ENCODE peak calls at places on chromosomes 11 and 22, in five cellular contexts. S is K562, L is A549, V is H1, T is HepG2. Z is an unnamed sample.

GRCh38 chr11:120577041-120577440 is 65.5 kb downstream of the GRIK4 start:
- DNase-seq in T (no peak), V (no peak), L (no peak), S (no peak), Z (no peak)

GRCh38 chr11:44417756-44418437 is 108.0 kb upstream of the ALX4 start:
- DNase-seq in V (no peak), S (no peak), L (peak), T (peak), Z (no peak)

GRCh38 chr11:35304393-35304790 is 115.0 kb downstream of the SLC1A2 start:
- DNase-seq in S (no peak), T (peak), L (peak), V (no peak), Z (no peak)

GRCh38 chr22:35467788-35468187 is 67.8 kb downstream of the MCM5 start:
- DNase-seq in T (no peak), V (no peak), S (no peak), L (peak), Z (no peak)

GRCh38 chr22:30245181-30245984 is 1.2 kb downstream of the LIF start:
- DNase-seq in S (no peak), L (no peak), V (no peak), T (peak), Z (no peak)

GRCh38 chr22:22988150-22988549 is 82.2 kb upstream of the GNAZ start:
- DNase-seq in S (no peak), V (no peak), L (no peak), T (no peak), Z (no peak)

GRCh38 chr22:26888887-26889286 is 231.5 kb downstream of the MIAT start:
- DNase-seq in V (no peak), T (no peak), L (no peak), S (no peak), Z (no peak)

GRCh38 chr22:20004464-20004863 is 12.2 kb downstream of the ARVCF start:
- DNase-seq in V (no peak), T (no peak), S (no peak), L (no peak), Z (no peak)

GRCh38 chr22:27135582-27135981 is 478.2 kb downstream of the MIAT start:
- DNase-seq in L (peak), V (no peak), S (no peak), T (peak), Z (no peak)

GRCh38 chr11:96328395-96329010 is 14.5 kb downstream of the MAML2 start:
- DNase-seq in T (no peak), S (peak), L (no peak), V (no peak), Z (no peak)

GRCh38 chr11:75768909-75769771 is 562 bp downstream of the DGAT2 start:
- DNase-seq in L (no peak), V (peak), T (no peak), S (no peak), Z (no peak)

DNA sequence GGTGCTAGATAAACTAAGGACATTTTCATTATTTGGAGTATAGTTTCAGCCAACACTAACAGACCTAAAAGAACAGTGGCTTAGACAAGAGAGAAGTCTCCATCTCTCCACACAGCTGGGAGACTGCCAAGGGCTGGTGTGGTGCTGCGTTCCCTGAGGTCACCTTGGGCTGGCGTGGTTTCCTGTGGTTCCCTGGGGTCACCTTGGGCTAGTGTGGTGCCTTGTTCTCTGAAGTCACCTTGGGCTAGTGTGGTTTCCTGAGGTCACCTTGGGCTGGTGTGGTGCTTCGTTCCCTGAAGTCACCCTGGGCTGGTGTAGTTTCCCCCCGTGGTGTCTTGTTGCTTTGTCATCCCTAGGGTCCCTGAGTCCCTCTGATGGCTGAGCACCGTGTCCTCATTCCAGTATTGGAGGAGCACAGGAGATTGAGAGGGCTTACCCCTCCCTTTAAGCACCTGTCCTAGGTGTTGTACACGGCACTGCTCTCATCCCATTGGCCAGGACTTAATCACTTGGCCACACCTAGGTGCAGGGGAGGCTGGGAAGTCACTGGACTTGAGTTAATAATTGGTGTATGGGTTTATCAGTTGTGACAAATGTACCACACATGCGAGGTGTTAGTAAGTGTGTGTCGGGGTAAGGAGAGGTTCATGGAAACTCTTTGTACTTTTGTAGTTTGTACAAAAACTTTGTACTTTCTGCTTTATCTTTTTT is 14.9 kb downstream of the SAMM50 start:
- DNase-seq in T (no peak), L (no peak), V (no peak), S (peak), Z (no peak)
- TF ChIP-seq KDM1A in T (no peak), L (no peak), V (no peak), S (no peak), Z (no peak)

GRCh38 chr22:42994917-42995562 is 19.9 kb downstream of the PACSIN2 start:
- DNase-seq in V (no peak), T (peak), L (peak), S (no peak), Z (peak)
- TF ChIP-seq KDM1A in V (no peak), T (no peak), L (no peak), S (no peak), Z (no peak)

GRCh38 chr11:20112291-20113146 is 47.8 kb downstream of the DBX1 start:
- DNase-seq in V (no peak), L (peak), S (peak), T (no peak), Z (no peak)
- TF ChIP-seq KDM1A in V (no peak), L (no peak), S (peak), T (no peak), Z (no peak)

GRCh38 chr11:134398079-134398444 is 14.0 kb downstream of the B3GAT1 start:
- DNase-seq in S (no peak), V (no peak), L (no peak), T (no peak), Z (no peak)
- TF ChIP-seq KDM1A in S (no peak), V (no peak), L (no peak), T (no peak), Z (no peak)

DNA sequence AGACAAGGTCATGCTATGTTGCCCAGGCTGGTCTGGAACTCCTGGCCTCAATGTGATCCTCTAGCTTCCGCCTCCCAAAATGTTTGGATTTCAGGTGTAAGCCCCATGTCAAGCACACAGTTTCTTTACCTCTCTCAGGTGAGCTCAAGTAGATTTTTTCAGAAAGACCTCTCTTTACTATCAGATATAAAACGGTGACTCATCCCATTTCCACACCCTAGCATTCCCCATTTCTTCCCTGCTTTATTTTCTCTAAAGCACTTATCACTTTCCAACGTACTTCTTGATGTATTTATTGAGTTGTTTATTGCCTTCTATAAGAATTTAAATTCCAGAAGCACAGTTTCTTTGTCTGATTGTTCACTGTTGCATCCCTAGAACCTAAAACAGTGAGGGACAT is 3.7 kb downstream of the TSG101 start:
- DNase-seq in V (no peak), T (no peak), S (no peak), L (no peak), Z (no peak)
- TF ChIP-seq KDM1A in V (no peak), T (no peak), S (no peak), L (no peak), Z (no peak)

GRCh38 chr22:37196539-37197450 is 8.7 kb upstream of the C1QTNF6 start:
- DNase-seq in T (peak), S (no peak), L (peak), V (no peak), Z (no peak)
- TF ChIP-seq KDM1A in T (no peak), S (no peak), L (no peak), V (no peak), Z (no peak)

GRCh38 chr22:38554281-38554680 is 15.7 kb downstream of the DMC1 start:
- DNase-seq in L (no peak), T (no peak), V (no peak), S (no peak), Z (no peak)
- TF ChIP-seq KDM1A in L (no peak), T (no peak), V (no peak), S (no peak), Z (no peak)

DNA sequence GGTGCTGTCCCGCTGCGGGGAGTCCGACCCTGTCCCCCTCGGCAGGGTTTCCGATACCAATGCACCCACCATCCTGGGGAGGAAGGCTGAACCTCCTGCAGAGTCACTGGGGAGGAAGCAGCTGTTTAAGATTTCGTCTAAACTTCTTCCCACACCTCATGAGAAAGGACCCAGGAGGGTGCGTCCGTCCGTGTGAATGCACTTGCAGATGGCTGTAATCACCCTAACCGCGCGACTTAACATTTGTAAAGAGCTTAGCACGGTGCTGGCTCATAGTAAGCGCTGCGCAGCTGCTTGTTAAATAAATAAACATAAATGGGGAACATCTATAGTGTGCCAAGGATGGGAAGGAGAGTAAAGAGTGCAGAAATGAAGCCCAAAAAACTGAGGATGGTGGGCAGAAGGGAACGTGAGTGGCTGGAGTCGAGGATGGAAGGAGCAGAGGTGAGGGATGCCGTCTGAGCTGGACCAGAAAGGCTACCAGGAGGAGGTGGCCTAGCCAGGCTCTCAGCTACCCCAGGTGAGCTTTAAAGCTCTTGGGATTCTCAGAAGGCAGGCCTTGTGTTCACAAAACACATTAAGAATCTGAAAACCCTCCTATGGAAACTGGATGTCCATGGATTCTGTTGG is 4.8 kb upstream of the ANO1 start:
- DNase-seq in T (no peak), S (no peak), L (no peak), V (peak), Z (no peak)
- TF ChIP-seq KDM1A in T (no peak), S (no peak), L (no peak), V (no peak), Z (no peak)

GRCh38 chr22:41920271-41920976 is 5.5 kb upstream of the SHISA8 start:
- DNase-seq in V (no peak), S (no peak), L (no peak), T (no peak), Z (no peak)

GRCh38 chr22:41917375-41917905 is 2.6 kb upstream of the SHISA8 start:
- DNase-seq in V (no peak), T (no peak), L (no peak), S (no peak), Z (no peak)

GRCh38 chr22:41917906-41918791 is 3.3 kb upstream of the SHISA8 start:
- DNase-seq in V (no peak), L (peak), T (no peak), S (peak), Z (no peak)

GRCh38 chr22:41916745-41917358 is 2.0 kb upstream of the SHISA8 start:
- DNase-seq in V (no peak), S (no peak), L (no peak), T (no peak), Z (no peak)

GRCh38 chr22:41919357-41920224 is 4.7 kb upstream of the SHISA8 start:
- DNase-seq in V (peak), L (no peak), T (no peak), S (peak), Z (peak)
- TF ChIP-seq KDM1A in V (no peak), L (no peak), T (no peak), S (no peak), Z (no peak)

Z was measured in GM12878.